ENCODE peak calls at places on chromosomes 5 and 9, in six cellular contexts. I, X, P, M, N and E are unnamed samples. For H3K27me3, the result is how much of the 10 kb centered on the place peaks cover.

GRCh38 chr5:45252991-45253390 is 443.2 kb downstream of the HCN1 start:
- DNase-seq in I (peak), X (no peak), P (no peak), M (no peak), N (no peak), E (no peak)

GRCh38 chr5:146426853-146427618 is 20.1 kb upstream of the TCERG1 start:
- DNase-seq in I (peak), X (no peak), P (no peak), M (peak), N (peak), E (no peak)

GRCh38 chr9:34579097-34579818 is 10.3 kb downstream of the CNTFR start:
- DNase-seq in I (peak), X (no peak), P (no peak), M (no peak), N (no peak), E (no peak)

GRCh38 chr5:168377525-168377924 is 86.1 kb downstream of the WWC1 start:
- DNase-seq in I (no peak), X (no peak), P (no peak), M (no peak), N (no peak), E (no peak)

GRCh38 chr9:12753931-12754330 is 20.9 kb upstream of the LURAP1L start:
- DNase-seq in I (no peak), X (no peak), P (no peak), M (no peak), N (no peak), E (no peak)

GRCh38 chr9:22055090-22055489 is 46.0 kb upstream of the CDKN2B start:
- DNase-seq in I (no peak), X (no peak), P (no peak), M (no peak), N (peak), E (no peak)

GRCh38 chr5:138654281-138654867 is 79.2 kb upstream of the HSPA9 start:
- DNase-seq in I (no peak), X (no peak), P (no peak), M (peak), N (peak), E (peak)

GRCh38 chr5:156121234-156121633 is 205.7 kb upstream of the SGCD start:
- DNase-seq in I (no peak), X (no peak), P (no peak), M (no peak), N (no peak), E (no peak)

GRCh38 chr5:158899792-158900191 is 199.9 kb downstream of the EBF1 start:
- DNase-seq in I (no peak), X (no peak), P (no peak), M (no peak), N (no peak), E (no peak)

GRCh38 chr9:105473221-105473620 is 25.4 kb downstream of the FSD1L start:
- DNase-seq in I (no peak), X (no peak), P (no peak), M (no peak), N (no peak), E (no peak)

GRCh38 chr5:179256229-179257189 is 88.8 kb downstream of the ADAMTS2 start:
- DNase-seq in I (no peak), X (no peak), P (no peak), M (no peak), N (no peak), E (no peak)

GRCh38 chr5:68251804-68252648 is 36.5 kb downstream of the PIK3R1 start:
- DNase-seq in I (no peak), X (no peak), P (no peak), M (no peak), N (no peak), E (no peak)

GRCh38 chr5:82351754-82352145 is 73.6 kb upstream of the RPS23 start:
- DNase-seq in I (peak), X (no peak), P (peak), M (peak), N (peak), E (no peak)

GRCh38 chr9:72579190-72579589 is 57.8 kb downstream of the TMC1 start:
- DNase-seq in I (no peak), X (no peak), P (no peak), M (peak), N (peak), E (no peak)

GRCh38 chr5:154190652-154191304 is at the start of gene GALNT10:
- DNase-seq in I (peak), X (peak), P (no peak), M (no peak), N (peak), E (no peak)

GRCh38 chr5:154193176-154193575 is 2.6 kb downstream of the GALNT10 start:
- DNase-seq in I (no peak), X (peak), P (no peak), M (no peak), N (no peak), E (no peak)

GRCh38 chr5:154189819-154190651 is 498 bp upstream of the GALNT10 start:
- DNase-seq in I (peak), X (peak), P (no peak), M (peak), N (peak), E (no peak)

GRCh38 chr5:154191467-154192261 is 1.1 kb downstream of the GALNT10 start:
- DNase-seq in I (no peak), X (no peak), P (no peak), M (no peak), N (no peak), E (no peak)

DNA sequence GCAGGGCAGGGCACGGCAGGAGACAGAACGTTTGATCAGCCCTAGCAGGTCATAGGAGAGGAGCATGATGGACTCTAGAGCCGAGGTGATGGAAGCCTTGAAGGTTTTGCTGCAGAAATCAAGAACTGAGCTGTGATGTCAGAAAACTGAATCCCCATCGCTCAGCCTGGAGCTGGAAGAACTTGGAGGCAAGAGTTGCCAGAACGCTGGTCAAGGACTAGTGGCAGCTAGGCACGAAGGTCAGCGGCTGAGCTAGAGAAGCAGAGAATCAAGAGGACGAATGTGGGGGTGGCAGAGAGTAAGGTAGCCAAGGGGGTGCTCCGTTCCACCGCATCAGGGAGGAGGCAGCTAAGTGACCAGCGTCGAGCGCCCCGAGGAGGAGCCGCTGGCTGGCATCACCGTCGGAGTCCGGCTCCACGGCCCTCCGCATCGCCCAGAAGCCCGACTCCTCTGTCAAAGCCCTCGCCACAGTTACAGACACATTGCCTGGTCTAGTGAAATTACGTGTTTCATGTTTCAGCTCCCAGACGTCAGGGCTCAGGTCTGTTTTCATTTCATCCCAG is 1.2 kb upstream of the GALNT10 start:
- DNase-seq in I (peak), X (peak), P (no peak), M (no peak), N (no peak), E (no peak)
- H3K4me3 ChIP-seq in I (peak), X (peak), P (peak), M (peak), N (peak), E (peak)

GRCh38 chr9:84785766-84786547 is 116.4 kb downstream of the NTRK2 start:
- DNase-seq in I (no peak), X (no peak), P (no peak), M (no peak), N (no peak), E (no peak)
- TF ChIP-seq CTCF in I (no peak), X (no peak), P (no peak), M (no peak), N (no peak), E (no peak)

DNA sequence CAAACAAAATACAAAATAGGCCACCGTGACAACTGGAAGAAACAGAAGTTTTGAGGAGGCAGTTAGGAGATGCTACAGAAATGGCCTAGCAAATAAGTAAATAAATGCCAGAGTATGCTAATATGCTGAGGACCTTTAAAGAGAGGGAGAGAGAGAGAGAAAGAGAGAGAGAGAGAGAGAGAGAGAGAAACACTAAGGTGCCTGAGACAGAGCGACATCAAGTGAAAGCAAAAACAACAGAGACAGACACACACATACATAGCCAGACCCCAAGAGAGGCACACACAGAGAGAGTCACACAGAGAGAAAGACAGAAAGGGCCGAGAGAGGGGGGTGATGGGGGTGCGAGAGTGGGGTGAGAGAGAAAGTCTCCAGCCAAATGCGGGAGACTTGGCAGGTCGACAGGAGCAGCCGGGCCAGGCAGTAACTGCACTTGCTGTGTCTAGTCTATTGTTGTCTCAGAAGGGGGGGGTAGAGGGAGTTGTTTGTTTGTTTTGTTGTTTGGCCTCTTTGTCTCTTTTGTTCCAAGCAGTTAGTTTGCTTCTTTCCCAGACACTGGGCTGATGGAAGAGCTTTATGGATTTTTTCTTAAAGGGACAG is 30.1 kb upstream of the NFIB start:
- DNase-seq in I (peak), X (peak), P (no peak), M (no peak), N (no peak), E (no peak)
- H3K27me3 ChIP-seq in I (half or more), X (half or more), P (under half), M (half or more), N (under half), E (half or more)

DNA sequence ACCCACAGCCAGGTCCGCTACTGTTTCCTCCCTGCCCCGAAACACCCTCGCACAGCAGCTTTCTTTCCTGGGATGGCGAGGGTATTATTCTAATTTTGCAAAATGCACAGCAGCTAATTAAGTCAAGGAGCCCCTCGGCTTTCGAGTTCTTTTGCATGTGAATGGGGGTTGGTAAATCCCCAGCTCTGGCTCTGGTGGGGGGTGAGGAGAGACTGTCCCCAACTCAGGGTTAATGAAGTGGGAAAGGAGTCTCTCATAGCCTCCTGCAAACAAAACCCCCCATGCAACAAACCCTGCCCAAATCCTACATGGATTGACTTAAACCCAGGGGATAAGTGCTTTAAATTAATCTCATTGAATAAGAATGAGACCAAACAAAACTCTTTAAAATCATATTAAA is 8.8 kb downstream of the BARHL1 start:
- DNase-seq in I (peak), X (no peak), P (no peak), M (no peak), N (no peak), E (no peak)
- H3K4me3 ChIP-seq in I (peak), X (no peak), P (no peak), M (no peak), N (no peak), E (no peak)

GRCh38 chr5:126801992-126802294 is 25.0 kb downstream of the LMNB1 start:
- DNase-seq in I (no peak), X (no peak), P (peak), M (peak), N (peak), E (no peak)
- TF ChIP-seq CTCF in I (no peak), X (peak), P (no peak), M (peak), N (peak), E (peak)

DNA sequence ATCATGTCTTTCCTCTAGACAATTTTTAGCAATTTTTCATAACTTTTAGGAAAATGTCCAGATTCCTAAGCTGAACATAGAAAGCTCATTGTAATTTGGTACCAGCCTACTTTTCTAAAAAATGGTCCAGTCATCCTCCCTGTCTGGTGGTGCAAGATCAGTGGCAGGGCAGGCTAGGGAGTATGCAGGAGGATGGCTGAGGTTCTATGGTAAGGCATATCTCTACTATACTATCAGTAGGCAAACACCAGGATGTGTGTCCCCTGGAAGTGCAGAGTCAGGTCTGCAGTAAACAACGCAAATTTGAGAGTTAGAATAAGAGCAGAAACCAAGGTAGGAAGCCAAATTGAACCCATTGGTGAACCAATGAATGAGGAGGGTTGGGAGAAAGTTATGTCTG is 22.8 kb upstream of the RFX3 start:
- DNase-seq in I (no peak), X (no peak), P (no peak), M (no peak), N (no peak), E (no peak)
- H3K27me3 ChIP-seq in I (under half), X (under half), P (under half), M (under half), N (under half), E (under half)

DNA sequence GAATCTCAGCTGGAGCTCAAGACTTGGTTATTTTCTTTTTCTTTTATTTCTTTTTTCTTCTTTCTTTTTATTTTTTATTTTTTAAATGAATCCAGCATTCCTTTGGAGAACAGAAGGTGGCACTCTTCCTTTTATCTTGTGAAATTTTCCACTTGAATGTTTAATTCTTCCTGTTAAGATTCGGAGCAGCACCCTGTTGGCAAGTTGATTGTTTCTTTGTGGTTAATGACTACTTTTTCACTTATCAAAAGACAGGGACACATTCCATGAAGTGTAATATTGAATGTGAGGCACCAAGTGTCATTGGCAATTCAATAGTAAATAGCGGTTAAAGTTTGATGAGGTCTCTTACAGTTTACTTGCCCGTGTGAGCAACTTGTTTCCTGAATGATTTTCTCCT is 240.5 kb upstream of the CHD1 start:
- DNase-seq in I (peak), X (no peak), P (no peak), M (no peak), N (peak), E (peak)
- H3K4me3 ChIP-seq in I (no peak), X (no peak), P (no peak), M (no peak), N (no peak), E (no peak)

DNA sequence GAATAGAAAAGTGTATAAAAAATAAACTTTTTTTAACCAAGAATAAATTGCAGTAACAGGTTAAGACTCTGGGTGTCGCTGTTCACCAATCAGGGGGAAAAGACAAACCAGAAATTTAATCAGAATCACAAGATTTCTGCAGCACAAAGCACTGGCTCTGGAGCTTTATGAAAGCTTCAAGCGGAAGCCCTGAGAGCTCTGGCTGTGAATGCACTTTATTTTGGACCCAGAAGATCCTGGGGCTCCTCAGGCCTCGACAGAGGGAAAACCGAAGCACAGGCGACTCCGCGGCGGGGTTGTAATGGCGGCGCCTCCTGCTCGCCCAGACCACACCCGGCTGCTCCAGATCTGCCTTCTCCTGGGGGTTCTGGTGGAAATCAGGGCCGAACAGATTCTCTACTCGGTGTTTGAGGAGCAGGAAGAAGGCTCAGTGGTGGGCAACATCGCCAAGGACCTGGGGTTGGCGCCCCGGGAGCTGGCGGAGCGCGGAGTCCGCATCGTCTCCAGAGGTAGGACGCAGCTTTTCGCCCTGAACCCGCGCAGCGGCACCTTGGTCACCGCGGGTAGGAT is at the start of gene PCDHGA4:
- DNase-seq in I (no peak), X (no peak), P (no peak), M (no peak), N (no peak), E (no peak)
- TF ChIP-seq CTCF in I (peak), X (peak), P (peak), M (peak), N (peak), E (peak)

GRCh38 chr9:117682955-117683710 is 21.1 kb upstream of the TLR4 start:
- DNase-seq in I (no peak), X (no peak), P (no peak), M (no peak), N (no peak), E (no peak)
- H3K27me3 ChIP-seq in I (under half), X (under half), P (under half), M (under half), N (under half), E (under half)

GRCh38 chr5:112979723-112980122 is 3.1 kb downstream of the DCP2 start:
- DNase-seq in I (no peak), X (no peak), P (no peak), M (no peak), N (no peak), E (no peak)
- H3K4me3 ChIP-seq in I (peak), X (no peak), P (no peak), M (no peak), N (peak), E (no peak)